ENCODE peak calls at places on chromosomes 6 and 20, in six cellular contexts. One of them, this sample, is unnamed.

GRCh38 chr20:44384423-44385027 is 29.0 kb downstream of the HNF4A start:
- DNase-seq in bronchial epithelial cell: peak
- DNase-seq in AG04450: peak
- DNase-seq in cardiac fibroblast: peak
- DNase-seq in D721Med: no peak
- DNase-seq in mucosa of descending colon: peak
- DNase-seq in this sample: peak

GRCh38 chr6:15444881-15445280 is 199.0 kb downstream of the JARID2 start:
- DNase-seq in D721Med: no peak
- DNase-seq in cardiac fibroblast: no peak
- DNase-seq in AG04450: no peak
- DNase-seq in mucosa of descending colon: no peak
- DNase-seq in bronchial epithelial cell: no peak
- DNase-seq in this sample: no peak

GRCh38 chr20:20894753-20895152 is 182.3 kb upstream of the RALGAPA2 start:
- DNase-seq in bronchial epithelial cell: no peak
- DNase-seq in cardiac fibroblast: no peak
- DNase-seq in D721Med: no peak
- DNase-seq in AG04450: no peak
- DNase-seq in mucosa of descending colon: no peak
- DNase-seq in this sample: no peak

GRCh38 chr6:67888886-67889681 is 746.0 kb upstream of the ADGRB3 start:
- DNase-seq in mucosa of descending colon: no peak
- DNase-seq in cardiac fibroblast: no peak
- DNase-seq in D721Med: no peak
- DNase-seq in AG04450: no peak
- DNase-seq in bronchial epithelial cell: no peak
- DNase-seq in this sample: no peak

GRCh38 chr6:138229663-138230194 is 11.4 kb upstream of the PBOV1 start:
- DNase-seq in mucosa of descending colon: no peak
- DNase-seq in bronchial epithelial cell: no peak
- DNase-seq in D721Med: no peak
- DNase-seq in cardiac fibroblast: no peak
- DNase-seq in AG04450: no peak
- DNase-seq in this sample: no peak

GRCh38 chr6:26322645-26323482 is 42.1 kb upstream of the BTN3A2 start:
- DNase-seq in cardiac fibroblast: peak
- DNase-seq in D721Med: no peak
- DNase-seq in bronchial epithelial cell: peak
- DNase-seq in mucosa of descending colon: peak
- DNase-seq in AG04450: no peak
- DNase-seq in this sample: peak

GRCh38 chr6:31901415-31901952 is 402 bp downstream of the ZBTB12 start:
- DNase-seq in cardiac fibroblast: peak
- DNase-seq in AG04450: peak
- DNase-seq in D721Med: no peak
- DNase-seq in mucosa of descending colon: peak
- DNase-seq in bronchial epithelial cell: no peak
- DNase-seq in this sample: no peak

GRCh38 chr6:15474196-15474595 is 188.6 kb downstream of the DTNBP1 start:
- DNase-seq in cardiac fibroblast: peak
- DNase-seq in D721Med: no peak
- DNase-seq in AG04450: no peak
- DNase-seq in mucosa of descending colon: no peak
- DNase-seq in bronchial epithelial cell: peak
- DNase-seq in this sample: no peak

GRCh38 chr6:158897236-158897635 is 78.1 kb upstream of the EZR start:
- DNase-seq in cardiac fibroblast: no peak
- DNase-seq in mucosa of descending colon: no peak
- DNase-seq in D721Med: no peak
- DNase-seq in AG04450: no peak
- DNase-seq in bronchial epithelial cell: peak
- DNase-seq in this sample: no peak

GRCh38 chr20:62365814-62366369 is 1.2 kb downstream of the LAMA5 start:
- DNase-seq in D721Med: no peak
- DNase-seq in bronchial epithelial cell: peak
- DNase-seq in AG04450: no peak
- DNase-seq in cardiac fibroblast: peak
- DNase-seq in mucosa of descending colon: no peak
- DNase-seq in this sample: no peak

GRCh38 chr6:39913391-39913916 is 20.8 kb downstream of the MOCS1 start:
- DNase-seq in bronchial epithelial cell: no peak
- DNase-seq in cardiac fibroblast: no peak
- DNase-seq in D721Med: no peak
- DNase-seq in AG04450: no peak
- DNase-seq in mucosa of descending colon: no peak
- DNase-seq in this sample: no peak

GRCh38 chr6:156977527-156978291 is 200.5 kb downstream of the ARID1B start:
- DNase-seq in bronchial epithelial cell: peak
- DNase-seq in mucosa of descending colon: no peak
- DNase-seq in cardiac fibroblast: peak
- DNase-seq in D721Med: no peak
- DNase-seq in AG04450: no peak
- DNase-seq in this sample: no peak

GRCh38 chr20:38680492-38681118 is 43.7 kb upstream of the SLC32A1 start:
- DNase-seq in mucosa of descending colon: peak
- DNase-seq in D721Med: no peak
- DNase-seq in AG04450: no peak
- DNase-seq in cardiac fibroblast: peak
- DNase-seq in bronchial epithelial cell: peak
- DNase-seq in this sample: peak

GRCh38 chr20:21373436-21373835 is 23.9 kb downstream of the NKX2-4 start:
- DNase-seq in D721Med: no peak
- DNase-seq in bronchial epithelial cell: no peak
- DNase-seq in cardiac fibroblast: no peak
- DNase-seq in mucosa of descending colon: no peak
- DNase-seq in AG04450: no peak
- DNase-seq in this sample: no peak

GRCh38 chr20:9323622-9324021 is 190.8 kb upstream of the LAMP5 start:
- DNase-seq in D721Med: no peak
- DNase-seq in mucosa of descending colon: no peak
- DNase-seq in bronchial epithelial cell: no peak
- DNase-seq in cardiac fibroblast: peak
- DNase-seq in AG04450: no peak
- DNase-seq in this sample: peak

GRCh38 chr6:42165016-42165415 is 8.1 kb upstream of the GUCA1A start:
- DNase-seq in bronchial epithelial cell: no peak
- DNase-seq in mucosa of descending colon: no peak
- DNase-seq in AG04450: peak
- DNase-seq in D721Med: no peak
- DNase-seq in cardiac fibroblast: peak
- DNase-seq in this sample: no peak

GRCh38 chr6:3882865-3883264 is 33.7 kb downstream of the FAM50B start:
- DNase-seq in AG04450: peak
- DNase-seq in D721Med: no peak
- DNase-seq in bronchial epithelial cell: no peak
- DNase-seq in cardiac fibroblast: peak
- DNase-seq in mucosa of descending colon: no peak
- DNase-seq in this sample: no peak

GRCh38 chr6:110422444-110422822 is 7.1 kb upstream of the DDO start:
- DNase-seq in mucosa of descending colon: no peak
- DNase-seq in cardiac fibroblast: no peak
- DNase-seq in D721Med: no peak
- DNase-seq in AG04450: no peak
- DNase-seq in bronchial epithelial cell: no peak
- DNase-seq in this sample: no peak

GRCh38 chr20:49450281-49450707 is 32.2 kb downstream of the KCNB1 start:
- DNase-seq in mucosa of descending colon: no peak
- DNase-seq in bronchial epithelial cell: no peak
- DNase-seq in D721Med: no peak
- DNase-seq in cardiac fibroblast: no peak
- DNase-seq in AG04450: no peak
- DNase-seq in this sample: no peak

GRCh38 chr6:13769034-13769654 is 45.2 kb downstream of the MCUR1 start:
- DNase-seq in cardiac fibroblast: no peak
- DNase-seq in D721Med: no peak
- DNase-seq in bronchial epithelial cell: no peak
- DNase-seq in AG04450: no peak
- DNase-seq in mucosa of descending colon: no peak
- DNase-seq in this sample: no peak

GRCh38 chr6:10177703-10178102 is 237.2 kb downstream of the TFAP2A start:
- DNase-seq in cardiac fibroblast: no peak
- DNase-seq in D721Med: no peak
- DNase-seq in mucosa of descending colon: no peak
- DNase-seq in AG04450: no peak
- DNase-seq in bronchial epithelial cell: peak
- DNase-seq in this sample: no peak

GRCh38 chr6:236519-236918 is 55.8 kb upstream of the DUSP22 start:
- DNase-seq in bronchial epithelial cell: no peak
- DNase-seq in cardiac fibroblast: no peak
- DNase-seq in AG04450: no peak
- DNase-seq in mucosa of descending colon: no peak
- DNase-seq in D721Med: no peak
- DNase-seq in this sample: no peak

GRCh38 chr6:13248053-13248452 is 80.3 kb downstream of the TBC1D7 start:
- DNase-seq in D721Med: no peak
- DNase-seq in cardiac fibroblast: peak
- DNase-seq in bronchial epithelial cell: peak
- DNase-seq in AG04450: peak
- DNase-seq in mucosa of descending colon: no peak
- DNase-seq in this sample: peak

GRCh38 chr6:3014675-3015066 is 15.0 kb downstream of the NQO2 start:
- DNase-seq in AG04450: no peak
- DNase-seq in bronchial epithelial cell: no peak
- DNase-seq in cardiac fibroblast: no peak
- DNase-seq in D721Med: no peak
- DNase-seq in mucosa of descending colon: no peak
- DNase-seq in this sample: no peak

GRCh38 chr6:37758647-37759046 is 60.9 kb upstream of the ZFAND3 start:
- DNase-seq in AG04450: no peak
- DNase-seq in mucosa of descending colon: no peak
- DNase-seq in bronchial epithelial cell: no peak
- DNase-seq in D721Med: no peak
- DNase-seq in cardiac fibroblast: no peak
- DNase-seq in this sample: no peak

GRCh38 chr6:113120214-113120576 is 737.0 kb upstream of the MARCKS start:
- DNase-seq in bronchial epithelial cell: peak
- DNase-seq in AG04450: peak
- DNase-seq in D721Med: no peak
- DNase-seq in cardiac fibroblast: peak
- DNase-seq in mucosa of descending colon: no peak
- DNase-seq in this sample: no peak

DNA sequence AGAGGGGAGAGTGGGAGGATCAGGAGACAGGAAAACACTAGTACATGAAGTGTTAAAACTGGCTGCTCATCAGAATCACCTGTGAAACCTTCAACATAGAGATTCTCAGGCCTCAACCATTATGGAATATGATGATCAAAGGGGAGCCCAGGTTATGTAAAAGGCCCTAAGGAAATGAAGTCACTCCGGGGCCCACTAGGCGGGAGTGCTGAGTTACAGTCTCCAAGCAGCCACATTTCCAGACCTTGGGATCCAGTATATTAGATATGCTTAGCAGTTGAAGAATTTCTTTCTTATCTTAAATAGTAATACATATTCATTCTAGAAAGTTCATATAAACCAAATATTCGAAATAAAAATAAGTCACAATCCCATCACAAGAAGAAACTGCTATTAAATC is 476.3 kb downstream of the PRKN start:
- DNase-seq in D721Med: no peak
- DNase-seq in mucosa of descending colon: no peak
- DNase-seq in bronchial epithelial cell: no peak
- DNase-seq in AG04450: no peak
- DNase-seq in cardiac fibroblast: no peak
- DNase-seq in this sample: peak
- TF ChIP-seq CTCF in D721Med: no peak
- TF ChIP-seq CTCF in mucosa of descending colon: no peak
- TF ChIP-seq CTCF in bronchial epithelial cell: no peak
- TF ChIP-seq CTCF in AG04450: no peak
- TF ChIP-seq CTCF in cardiac fibroblast: no peak
- TF ChIP-seq CTCF in this sample: peak

GRCh38 chr20:24935140-24935539 is 13.9 kb upstream of the CST7 start:
- DNase-seq in cardiac fibroblast: no peak
- DNase-seq in mucosa of descending colon: no peak
- DNase-seq in AG04450: no peak
- DNase-seq in D721Med: no peak
- DNase-seq in bronchial epithelial cell: no peak
- DNase-seq in this sample: no peak
- TF ChIP-seq CTCF in cardiac fibroblast: no peak
- TF ChIP-seq CTCF in mucosa of descending colon: no peak
- TF ChIP-seq CTCF in AG04450: no peak
- TF ChIP-seq CTCF in D721Med: no peak
- TF ChIP-seq CTCF in bronchial epithelial cell: no peak
- TF ChIP-seq CTCF in this sample: no peak

GRCh38 chr20:6178537-6178936 is 55.7 kb upstream of the FERMT1 start:
- DNase-seq in cardiac fibroblast: peak
- DNase-seq in D721Med: no peak
- DNase-seq in AG04450: peak
- DNase-seq in bronchial epithelial cell: peak
- DNase-seq in mucosa of descending colon: peak
- DNase-seq in this sample: peak
- TF ChIP-seq CTCF in cardiac fibroblast: peak
- TF ChIP-seq CTCF in D721Med: peak
- TF ChIP-seq CTCF in AG04450: peak
- TF ChIP-seq CTCF in bronchial epithelial cell: peak
- TF ChIP-seq CTCF in mucosa of descending colon: no peak
- TF ChIP-seq CTCF in this sample: peak

GRCh38 chr20:58839474-58839874 is 11.2 kb downstream of the GNAS-AS1 start:
- DNase-seq in D721Med: no peak
- DNase-seq in bronchial epithelial cell: no peak
- DNase-seq in mucosa of descending colon: no peak
- DNase-seq in cardiac fibroblast: peak
- DNase-seq in AG04450: no peak
- DNase-seq in this sample: peak
- TF ChIP-seq CTCF in D721Med: peak
- TF ChIP-seq CTCF in bronchial epithelial cell: peak
- TF ChIP-seq CTCF in mucosa of descending colon: no peak
- TF ChIP-seq CTCF in cardiac fibroblast: peak
- TF ChIP-seq CTCF in AG04450: peak
- TF ChIP-seq CTCF in this sample: peak

DNA sequence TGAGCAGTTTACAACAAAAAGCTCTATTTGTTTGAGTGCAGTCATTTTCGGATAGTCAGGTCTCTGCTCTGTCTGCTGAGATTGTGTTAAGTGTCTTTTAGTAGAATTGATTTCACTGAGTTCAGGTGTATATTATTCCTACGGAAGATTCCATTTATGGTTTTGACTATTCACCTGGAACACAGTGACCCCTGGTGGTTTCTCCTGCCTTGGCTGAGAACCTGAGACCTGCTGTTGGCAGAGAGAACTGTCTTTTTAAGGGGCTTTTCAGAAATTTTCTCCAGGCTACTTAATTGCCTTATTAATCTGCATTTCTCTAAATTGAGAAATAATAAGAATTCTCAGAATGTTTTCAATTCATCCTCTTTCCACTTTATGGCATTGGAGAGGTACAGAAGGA is 508.0 kb downstream of the TBC1D32 start:
- DNase-seq in bronchial epithelial cell: peak
- DNase-seq in mucosa of descending colon: peak
- DNase-seq in D721Med: no peak
- DNase-seq in cardiac fibroblast: peak
- DNase-seq in AG04450: no peak
- DNase-seq in this sample: peak
- TF ChIP-seq CTCF in bronchial epithelial cell: peak
- TF ChIP-seq CTCF in mucosa of descending colon: peak
- TF ChIP-seq CTCF in D721Med: peak
- TF ChIP-seq CTCF in cardiac fibroblast: peak
- TF ChIP-seq CTCF in AG04450: no peak
- TF ChIP-seq CTCF in this sample: peak